ENCODE peak calls at places on chromosomes 13 and 19, in eight cellular contexts. One of them, this sample, is unnamed.
A peak's percentile ranks its signal among the peaks of the same experiment; 100 is the strongest.

GRCh38 chr19:55179570-55180484 is at the start of gene SYT5:
- DNase-seq in lower lobe of right lung: no peak
- DNase-seq in endothelial cell of umbilical vein: no peak
- DNase-seq in Caco-2: peak; percentile 86
- DNase-seq in right lobe of liver: no peak
- DNase-seq in transverse colon: peak; percentile 46
- DNase-seq in left ventricle myocardium inferior: peak; percentile 33
- DNase-seq in AG04450: no peak
- DNase-seq in this sample: peak; percentile 32

GRCh38 chr19:54684537-54684936 is 21.8 kb downstream of the LILRB4 start:
- DNase-seq in lower lobe of right lung: no peak
- DNase-seq in Caco-2: peak; percentile 65
- DNase-seq in transverse colon: no peak
- DNase-seq in right lobe of liver: no peak
- DNase-seq in endothelial cell of umbilical vein: no peak
- DNase-seq in AG04450: no peak
- DNase-seq in left ventricle myocardium inferior: no peak
- DNase-seq in this sample: no peak

GRCh38 chr13:39251340-39251739 is 213.1 kb downstream of the NHLRC3 start:
- DNase-seq in Caco-2: no peak
- DNase-seq in left ventricle myocardium inferior: no peak
- DNase-seq in right lobe of liver: no peak
- DNase-seq in AG04450: no peak
- DNase-seq in endothelial cell of umbilical vein: no peak
- DNase-seq in transverse colon: no peak
- DNase-seq in lower lobe of right lung: no peak
- DNase-seq in this sample: no peak

GRCh38 chr19:39363909-39364457 is 21.8 kb downstream of the SAMD4B start:
- DNase-seq in endothelial cell of umbilical vein: no peak
- DNase-seq in right lobe of liver: no peak
- DNase-seq in lower lobe of right lung: no peak
- DNase-seq in transverse colon: no peak
- DNase-seq in left ventricle myocardium inferior: peak; percentile 51
- DNase-seq in AG04450: no peak
- DNase-seq in Caco-2: no peak
- DNase-seq in this sample: no peak

GRCh38 chr13:106533101-106533939 is 2.1 kb downstream of the EFNB2 start:
- DNase-seq in Caco-2: peak; percentile 92
- DNase-seq in right lobe of liver: peak; percentile 82
- DNase-seq in left ventricle myocardium inferior: peak; percentile 81
- DNase-seq in endothelial cell of umbilical vein: peak; percentile 81
- DNase-seq in transverse colon: peak; percentile 89
- DNase-seq in lower lobe of right lung: peak; percentile 89
- DNase-seq in AG04450: peak; percentile 59
- DNase-seq in this sample: peak; percentile 16

GRCh38 chr13:27981006-27981708 is 7.3 kb downstream of the URAD start:
- DNase-seq in endothelial cell of umbilical vein: no peak
- DNase-seq in left ventricle myocardium inferior: no peak
- DNase-seq in right lobe of liver: peak; percentile 19
- DNase-seq in Caco-2: no peak
- DNase-seq in transverse colon: peak; percentile 29
- DNase-seq in AG04450: no peak
- DNase-seq in lower lobe of right lung: no peak
- DNase-seq in this sample: no peak

GRCh38 chr19:54532528-54532927 is 29.9 kb downstream of the LAIR2 start:
- DNase-seq in left ventricle myocardium inferior: no peak
- DNase-seq in AG04450: no peak
- DNase-seq in Caco-2: no peak
- DNase-seq in lower lobe of right lung: no peak
- DNase-seq in transverse colon: no peak
- DNase-seq in right lobe of liver: no peak
- DNase-seq in endothelial cell of umbilical vein: no peak
- DNase-seq in this sample: no peak

GRCh38 chr13:108077284-108077683 is 138.1 kb downstream of the LIG4 start:
- DNase-seq in transverse colon: no peak
- DNase-seq in endothelial cell of umbilical vein: no peak
- DNase-seq in Caco-2: no peak
- DNase-seq in lower lobe of right lung: no peak
- DNase-seq in right lobe of liver: no peak
- DNase-seq in AG04450: no peak
- DNase-seq in left ventricle myocardium inferior: no peak
- DNase-seq in this sample: no peak

GRCh38 chr13:45490068-45490467 is 25.3 kb downstream of the COG3 start:
- DNase-seq in transverse colon: no peak
- DNase-seq in Caco-2: peak; percentile 37
- DNase-seq in endothelial cell of umbilical vein: peak; percentile 14
- DNase-seq in AG04450: no peak
- DNase-seq in left ventricle myocardium inferior: no peak
- DNase-seq in right lobe of liver: no peak
- DNase-seq in lower lobe of right lung: no peak
- DNase-seq in this sample: peak; percentile 46

GRCh38 chr19:4557971-4558941 is 1.2 kb downstream of the SEMA6B start:
- DNase-seq in lower lobe of right lung: no peak
- DNase-seq in endothelial cell of umbilical vein: peak; percentile 61
- DNase-seq in left ventricle myocardium inferior: no peak
- DNase-seq in right lobe of liver: no peak
- DNase-seq in transverse colon: peak; percentile 35
- DNase-seq in AG04450: no peak
- DNase-seq in Caco-2: peak; percentile 70
- DNase-seq in this sample: peak; percentile 21

GRCh38 chr19:2167896-2168618 is 4.3 kb downstream of the DOT1L start:
- DNase-seq in lower lobe of right lung: peak; percentile 84
- DNase-seq in right lobe of liver: no peak
- DNase-seq in endothelial cell of umbilical vein: peak; percentile 60
- DNase-seq in left ventricle myocardium inferior: peak; percentile 81
- DNase-seq in AG04450: no peak
- DNase-seq in Caco-2: no peak
- DNase-seq in transverse colon: peak; percentile 63
- DNase-seq in this sample: no peak

GRCh38 chr19:10018219-10018618 is 4.9 kb downstream of the RDH8 start:
- DNase-seq in transverse colon: no peak
- DNase-seq in endothelial cell of umbilical vein: no peak
- DNase-seq in right lobe of liver: no peak
- DNase-seq in AG04450: no peak
- DNase-seq in left ventricle myocardium inferior: no peak
- DNase-seq in lower lobe of right lung: no peak
- DNase-seq in Caco-2: no peak
- DNase-seq in this sample: no peak

GRCh38 chr13:57569981-57570380 is 61.6 kb upstream of the PCDH17 start:
- DNase-seq in right lobe of liver: no peak
- DNase-seq in endothelial cell of umbilical vein: peak; percentile 8
- DNase-seq in left ventricle myocardium inferior: no peak
- DNase-seq in transverse colon: no peak
- DNase-seq in lower lobe of right lung: no peak
- DNase-seq in AG04450: no peak
- DNase-seq in Caco-2: no peak
- DNase-seq in this sample: no peak

GRCh38 chr13:105587786-105588185 is 947.7 kb downstream of the EFNB2 start:
- DNase-seq in AG04450: no peak
- DNase-seq in transverse colon: no peak
- DNase-seq in Caco-2: no peak
- DNase-seq in endothelial cell of umbilical vein: no peak
- DNase-seq in lower lobe of right lung: no peak
- DNase-seq in right lobe of liver: no peak
- DNase-seq in left ventricle myocardium inferior: no peak
- DNase-seq in this sample: no peak

GRCh38 chr13:114125589-114125988 is 6.8 kb downstream of the RASA3 start:
- DNase-seq in lower lobe of right lung: peak; percentile 36
- DNase-seq in AG04450: no peak
- DNase-seq in transverse colon: no peak
- DNase-seq in left ventricle myocardium inferior: no peak
- DNase-seq in endothelial cell of umbilical vein: no peak
- DNase-seq in Caco-2: no peak
- DNase-seq in right lobe of liver: no peak
- DNase-seq in this sample: no peak

GRCh38 chr19:8065489-8066261 is 13.1 kb downstream of the CCL25 start:
- DNase-seq in left ventricle myocardium inferior: no peak
- DNase-seq in AG04450: no peak
- DNase-seq in transverse colon: no peak
- DNase-seq in Caco-2: no peak
- DNase-seq in lower lobe of right lung: no peak
- DNase-seq in endothelial cell of umbilical vein: no peak
- DNase-seq in right lobe of liver: no peak
- DNase-seq in this sample: no peak

GRCh38 chr19:53621885-53622710 is 9.7 kb upstream of the DPRX start:
- DNase-seq in Caco-2: peak; percentile 65
- DNase-seq in lower lobe of right lung: no peak
- DNase-seq in endothelial cell of umbilical vein: no peak
- DNase-seq in transverse colon: no peak
- DNase-seq in right lobe of liver: no peak
- DNase-seq in AG04450: no peak
- DNase-seq in left ventricle myocardium inferior: no peak
- DNase-seq in this sample: no peak

GRCh38 chr13:111039735-111040134 is 75.4 kb upstream of the ARHGEF7 start:
- DNase-seq in endothelial cell of umbilical vein: no peak
- DNase-seq in transverse colon: no peak
- DNase-seq in left ventricle myocardium inferior: no peak
- DNase-seq in lower lobe of right lung: no peak
- DNase-seq in Caco-2: no peak
- DNase-seq in right lobe of liver: no peak
- DNase-seq in AG04450: no peak
- DNase-seq in this sample: no peak

GRCh38 chr13:94154362-94154761 is 325.1 kb downstream of the DCT start:
- DNase-seq in right lobe of liver: peak; percentile 94
- DNase-seq in AG04450: no peak
- DNase-seq in lower lobe of right lung: no peak
- DNase-seq in Caco-2: no peak
- DNase-seq in endothelial cell of umbilical vein: no peak
- DNase-seq in transverse colon: no peak
- DNase-seq in left ventricle myocardium inferior: no peak
- DNase-seq in this sample: no peak

GRCh38 chr13:95676100-95676774 is 702 bp upstream of the DNAJC3 start:
- DNase-seq in lower lobe of right lung: peak; percentile 64
- DNase-seq in right lobe of liver: peak; percentile 52
- DNase-seq in transverse colon: peak; percentile 40
- DNase-seq in AG04450: no peak
- DNase-seq in left ventricle myocardium inferior: no peak
- DNase-seq in Caco-2: peak; percentile 46
- DNase-seq in endothelial cell of umbilical vein: peak; percentile 71
- DNase-seq in this sample: peak; percentile 4

GRCh38 chr13:50230365-50230978 is 215.2 kb downstream of the KCNRG start:
- DNase-seq in lower lobe of right lung: no peak
- DNase-seq in transverse colon: no peak
- DNase-seq in endothelial cell of umbilical vein: no peak
- DNase-seq in AG04450: no peak
- DNase-seq in right lobe of liver: no peak
- DNase-seq in left ventricle myocardium inferior: no peak
- DNase-seq in Caco-2: peak; percentile 12
- DNase-seq in this sample: peak; percentile 29

GRCh38 chr19:4064073-4064550 is 2.6 kb downstream of the ZBTB7A start:
- DNase-seq in left ventricle myocardium inferior: no peak
- DNase-seq in right lobe of liver: no peak
- DNase-seq in lower lobe of right lung: peak; percentile 54
- DNase-seq in transverse colon: peak; percentile 43
- DNase-seq in Caco-2: no peak
- DNase-seq in AG04450: no peak
- DNase-seq in endothelial cell of umbilical vein: peak; percentile 29
- DNase-seq in this sample: no peak

DNA sequence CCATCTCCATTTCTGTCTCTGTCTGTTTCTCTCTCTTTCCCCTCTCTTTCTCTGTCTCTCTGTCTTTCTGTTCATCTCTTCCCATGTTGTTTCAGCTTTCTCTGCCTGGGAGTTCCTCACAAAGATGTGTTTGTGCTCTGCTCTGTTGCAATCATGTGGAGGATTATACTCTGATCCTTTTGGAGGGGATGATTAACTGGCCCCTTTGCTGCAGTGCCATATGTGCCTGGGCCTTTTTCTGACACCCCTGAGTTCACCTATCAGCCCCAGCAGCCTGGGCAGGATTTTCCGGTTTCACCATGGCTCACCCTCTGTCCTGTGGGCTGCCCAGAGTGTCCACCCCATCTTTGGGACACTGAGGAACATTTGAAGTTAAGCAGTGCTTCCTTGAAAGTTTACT is 9.0 kb upstream of the TEX26 start:
- DNase-seq in transverse colon: no peak
- DNase-seq in lower lobe of right lung: no peak
- DNase-seq in endothelial cell of umbilical vein: no peak
- DNase-seq in AG04450: no peak
- DNase-seq in left ventricle myocardium inferior: no peak
- DNase-seq in right lobe of liver: no peak
- DNase-seq in Caco-2: no peak
- DNase-seq in this sample: no peak
- H3K27me3 ChIP-seq in transverse colon: no peaks in the 10 kb centered on the region
- H3K27me3 ChIP-seq in lower lobe of right lung: no peaks in the 10 kb centered on the region
- H3K27me3 ChIP-seq in endothelial cell of umbilical vein: no peaks in the 10 kb centered on the region
- H3K27me3 ChIP-seq in AG04450: no peaks in the 10 kb centered on the region
- H3K27me3 ChIP-seq in left ventricle myocardium inferior: no peaks in the 10 kb centered on the region
- H3K27me3 ChIP-seq in right lobe of liver: no peaks in the 10 kb centered on the region
- H3K27me3 ChIP-seq in Caco-2: no peaks in the 10 kb centered on the region
- H3K27me3 ChIP-seq in this sample: peaks cover 1% of the 10 kb centered on the region

GRCh38 chr19:58035863-58036262 is 2.0 kb downstream of the ZSCAN1 start:
- DNase-seq in Caco-2: no peak
- DNase-seq in left ventricle myocardium inferior: no peak
- DNase-seq in AG04450: no peak
- DNase-seq in lower lobe of right lung: no peak
- DNase-seq in transverse colon: no peak
- DNase-seq in right lobe of liver: no peak
- DNase-seq in endothelial cell of umbilical vein: no peak
- DNase-seq in this sample: no peak
- H3K9me3 ChIP-seq in Caco-2: peaks cover 17% of the 10 kb centered on the region
- H3K9me3 ChIP-seq in left ventricle myocardium inferior: peaks cover 13% of the 10 kb centered on the region
- H3K9me3 ChIP-seq in AG04450: peaks cover 74% of the 10 kb centered on the region
- H3K9me3 ChIP-seq in lower lobe of right lung: peaks cover 36% of the 10 kb centered on the region
- H3K9me3 ChIP-seq in transverse colon: peaks cover 6% of the 10 kb centered on the region
- H3K9me3 ChIP-seq in right lobe of liver: no peaks in the 10 kb centered on the region
- H3K9me3 ChIP-seq in endothelial cell of umbilical vein: peaks cover 4% of the 10 kb centered on the region
- H3K9me3 ChIP-seq in this sample: peaks cover 53% of the 10 kb centered on the region

GRCh38 chr19:1064661-1065605 is 2.0 kb upstream of the ARHGAP45 start:
- DNase-seq in left ventricle myocardium inferior: peak; percentile 66
- DNase-seq in transverse colon: peak; percentile 81
- DNase-seq in endothelial cell of umbilical vein: peak; percentile 55
- DNase-seq in Caco-2: peak; percentile 89
- DNase-seq in lower lobe of right lung: peak; percentile 89
- DNase-seq in AG04450: no peak
- DNase-seq in right lobe of liver: no peak
- DNase-seq in this sample: peak; percentile 86
- H3K27me3 ChIP-seq in left ventricle myocardium inferior: peaks cover 50% of the 10 kb centered on the region
- H3K27me3 ChIP-seq in transverse colon: peaks cover 36% of the 10 kb centered on the region
- H3K27me3 ChIP-seq in endothelial cell of umbilical vein: no peaks in the 10 kb centered on the region
- H3K27me3 ChIP-seq in Caco-2: no peaks in the 10 kb centered on the region
- H3K27me3 ChIP-seq in lower lobe of right lung: no peaks in the 10 kb centered on the region
- H3K27me3 ChIP-seq in AG04450: peaks cover 22% of the 10 kb centered on the region
- H3K27me3 ChIP-seq in right lobe of liver: no peaks in the 10 kb centered on the region
- H3K27me3 ChIP-seq in this sample: no peaks in the 10 kb centered on the region

GRCh38 chr13:21465710-21466160 is 6.6 kb upstream of the ZDHHC20 start:
- DNase-seq in lower lobe of right lung: peak; percentile 54
- DNase-seq in left ventricle myocardium inferior: no peak
- DNase-seq in transverse colon: peak; percentile 17
- DNase-seq in AG04450: no peak
- DNase-seq in right lobe of liver: no peak
- DNase-seq in Caco-2: peak; percentile 73
- DNase-seq in endothelial cell of umbilical vein: no peak
- DNase-seq in this sample: no peak

GRCh38 chr13:21463424-21463823 is 4.3 kb upstream of the ZDHHC20 start:
- DNase-seq in transverse colon: no peak
- DNase-seq in Caco-2: no peak
- DNase-seq in right lobe of liver: no peak
- DNase-seq in left ventricle myocardium inferior: no peak
- DNase-seq in endothelial cell of umbilical vein: no peak
- DNase-seq in AG04450: no peak
- DNase-seq in lower lobe of right lung: no peak
- DNase-seq in this sample: no peak

GRCh38 chr13:21470785-21471184 is 11.7 kb upstream of the ZDHHC20 start:
- DNase-seq in right lobe of liver: no peak
- DNase-seq in endothelial cell of umbilical vein: no peak
- DNase-seq in transverse colon: no peak
- DNase-seq in AG04450: no peak
- DNase-seq in Caco-2: no peak
- DNase-seq in lower lobe of right lung: no peak
- DNase-seq in left ventricle myocardium inferior: no peak
- DNase-seq in this sample: no peak

GRCh38 chr13:21466527-21466926 is 7.4 kb upstream of the ZDHHC20 start:
- DNase-seq in Caco-2: no peak
- DNase-seq in transverse colon: no peak
- DNase-seq in right lobe of liver: no peak
- DNase-seq in endothelial cell of umbilical vein: no peak
- DNase-seq in lower lobe of right lung: no peak
- DNase-seq in left ventricle myocardium inferior: no peak
- DNase-seq in AG04450: no peak
- DNase-seq in this sample: no peak
- H3K9me3 ChIP-seq in Caco-2: peaks cover 10% of the 10 kb centered on the region
- H3K9me3 ChIP-seq in transverse colon: peaks cover 4% of the 10 kb centered on the region
- H3K9me3 ChIP-seq in right lobe of liver: no peaks in the 10 kb centered on the region
- H3K9me3 ChIP-seq in endothelial cell of umbilical vein: no peaks in the 10 kb centered on the region
- H3K9me3 ChIP-seq in lower lobe of right lung: no peaks in the 10 kb centered on the region
- H3K9me3 ChIP-seq in left ventricle myocardium inferior: peaks cover 14% of the 10 kb centered on the region
- H3K9me3 ChIP-seq in AG04450: no peaks in the 10 kb centered on the region
- H3K9me3 ChIP-seq in this sample: no peaks in the 10 kb centered on the region

This sample was measured in CD4-positive, CD25-positive, alpha-beta regulatory T cell.